ENCODE peak calls at places on chromosomes 5 and 9, in nine cellular contexts. I is choroid plexus epithelial cell, O is A549, P is GM12865, U is psoas muscle, T is hepatocyte, M is body of pancreas, S is HFF-Myc, J is dorsolateral prefrontal cortex. N is an unnamed sample.

GRCh38 chr9:136131629-136132499 is 13.2 kb upstream of the TMEM250 start:
- DNase-seq in I (no peak), O (no peak), P (no peak), U (no peak), T (no peak), M (no peak), S (no peak), J (no peak), N (no peak)

GRCh38 chr9:98369471-98369870 is 114.0 kb upstream of the TBC1D2 start:
- DNase-seq in I (no peak), O (no peak), P (no peak), U (no peak), T (no peak), M (no peak), S (no peak), J (no peak), N (no peak)

GRCh38 chr5:157473383-157474370 is 13.7 kb downstream of the NIPAL4 start:
- DNase-seq in I (peak), O (no peak), P (no peak), U (no peak), T (no peak), M (no peak), S (no peak), J (no peak), N (peak)

GRCh38 chr9:95446259-95446658 is 70.5 kb downstream of the PTCH1 start:
- DNase-seq in I (no peak), O (no peak), P (no peak), U (no peak), T (no peak), M (no peak), S (no peak), J (no peak), N (no peak)

GRCh38 chr9:88339322-88339721 is 48.9 kb upstream of the SPIN1 start:
- DNase-seq in I (no peak), O (no peak), P (no peak), U (no peak), T (no peak), M (no peak), S (no peak), J (no peak), N (no peak)

GRCh38 chr9:16106211-16106610 is 553.4 kb downstream of the CCDC171 start:
- DNase-seq in I (no peak), O (no peak), P (no peak), U (no peak), T (peak), M (no peak), S (no peak), J (no peak), N (no peak)

GRCh38 chr5:39699164-39699563 is 274.4 kb upstream of the DAB2 start:
- DNase-seq in I (no peak), O (no peak), P (no peak), U (no peak), T (no peak), M (no peak), S (no peak), J (no peak), N (no peak)

GRCh38 chr5:2709996-2710689 is 41.3 kb downstream of the IRX2 start:
- DNase-seq in I (no peak), O (no peak), P (no peak), U (no peak), T (no peak), M (no peak), S (no peak), J (no peak), N (no peak)

GRCh38 chr5:27130587-27130986 is 92.2 kb upstream of the CDH9 start:
- DNase-seq in I (no peak), O (no peak), P (no peak), U (no peak), T (no peak), M (no peak), S (no peak), J (no peak), N (peak)

GRCh38 chr9:86944974-86945867 is 2.1 kb downstream of the GAS1 start:
- DNase-seq in I (peak), O (no peak), P (no peak), U (peak), T (peak), M (peak), S (no peak), J (no peak), N (peak)

GRCh38 chr5:105475401-105475800 is 1912.8 kb upstream of the NUDT12 start:
- DNase-seq in I (no peak), O (no peak), P (no peak), U (no peak), T (peak), M (no peak), S (no peak), J (no peak), N (no peak)

GRCh38 chr9:82934949-82935348 is 128.0 kb downstream of the RASEF start:
- DNase-seq in I (peak), O (peak), P (no peak), U (no peak), T (peak), M (no peak), S (peak), J (no peak), N (peak)

GRCh38 chr5:105905392-105905791 is 1765.3 kb downstream of the EFNA5 start:
- DNase-seq in I (peak), O (no peak), P (no peak), U (no peak), T (no peak), M (no peak), S (no peak), J (no peak), N (peak)

GRCh38 chr9:81083062-81083461 is 606.3 kb downstream of the TLE1 start:
- DNase-seq in I (peak), O (peak), P (no peak), U (no peak), T (peak), M (no peak), S (no peak), J (no peak), N (peak)

GRCh38 chr9:134389659-134390058 is 63.4 kb downstream of the RXRA start:
- DNase-seq in I (no peak), O (no peak), P (no peak), U (no peak), T (no peak), M (no peak), S (no peak), J (no peak), N (no peak)

GRCh38 chr9:75890541-75891276 is at the start of gene PCSK5:
- DNase-seq in I (peak), O (peak), P (peak), U (peak), T (peak), M (peak), S (peak), J (peak), N (peak)

GRCh38 chr9:21413089-21414023 is 4.4 kb downstream of the IFNA8 start:
- DNase-seq in I (peak), O (no peak), P (peak), U (no peak), T (no peak), M (no peak), S (no peak), J (no peak), N (no peak)

GRCh38 chr9:26809795-26810194 is 82.8 kb downstream of the CAAP1 start:
- DNase-seq in I (peak), O (peak), P (no peak), U (no peak), T (no peak), M (no peak), S (peak), J (no peak), N (peak)

DNA sequence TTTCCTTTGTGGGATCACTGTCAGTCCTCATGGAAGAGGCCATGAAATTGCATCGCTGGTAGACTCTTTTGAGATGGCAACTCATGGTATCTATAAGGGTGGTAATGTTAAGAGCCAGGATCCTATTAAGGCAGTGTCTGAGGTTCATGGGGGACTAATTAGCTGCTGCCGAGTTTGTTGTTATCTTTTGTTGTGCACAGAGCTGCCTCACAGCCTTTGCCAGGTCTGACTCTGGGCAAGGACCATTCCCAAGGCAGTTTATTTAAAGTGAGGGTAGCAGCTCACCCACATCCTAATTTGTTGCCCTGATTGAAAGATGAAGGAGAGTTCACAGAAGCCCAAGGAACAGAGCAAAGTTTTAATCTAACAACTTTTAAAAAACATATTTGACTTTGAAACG is 7.9 kb downstream of the SMARCA2 start:
- DNase-seq in I (no peak), O (no peak), P (no peak), U (no peak), T (no peak), M (no peak), S (no peak), J (no peak), N (no peak)
- H3K4me3 ChIP-seq in I (no peak), O (no peak), P (peak), U (peak), T (no peak), M (no peak), S (no peak), J (no peak), N (no peak)

DNA sequence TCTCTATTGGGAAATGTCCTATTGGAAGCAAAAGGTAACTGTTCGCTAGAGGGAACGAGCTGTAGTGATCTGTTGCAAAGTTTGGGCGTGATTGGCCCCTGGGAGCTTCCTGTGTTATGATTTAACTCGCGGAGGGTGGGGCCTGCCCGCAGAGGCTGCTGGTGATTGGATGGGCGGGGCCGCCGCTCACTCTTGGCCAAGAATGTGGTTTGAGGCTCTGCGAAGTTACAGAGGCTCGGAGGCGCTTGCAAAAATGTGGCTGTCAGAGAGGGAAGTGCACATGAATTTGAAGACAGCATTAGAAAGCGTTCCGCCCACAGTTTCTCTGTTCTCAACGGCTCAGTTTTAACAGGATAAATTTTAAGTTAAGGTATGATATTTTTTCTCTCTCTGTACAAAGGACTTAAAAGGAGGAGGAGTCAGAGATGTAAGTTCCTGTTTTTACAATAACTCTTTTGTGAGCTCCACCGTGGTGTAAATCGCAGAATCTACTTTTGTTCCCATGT is 46.9 kb downstream of the CNTRL start:
- DNase-seq in I (peak), O (peak), P (peak), U (peak), T (peak), M (peak), S (peak), J (peak), N (peak)
- TF ChIP-seq CTCF in I (peak), O (no peak), P (no peak), U (peak), T (peak), M (peak), S (no peak), J (peak), N (peak)

DNA sequence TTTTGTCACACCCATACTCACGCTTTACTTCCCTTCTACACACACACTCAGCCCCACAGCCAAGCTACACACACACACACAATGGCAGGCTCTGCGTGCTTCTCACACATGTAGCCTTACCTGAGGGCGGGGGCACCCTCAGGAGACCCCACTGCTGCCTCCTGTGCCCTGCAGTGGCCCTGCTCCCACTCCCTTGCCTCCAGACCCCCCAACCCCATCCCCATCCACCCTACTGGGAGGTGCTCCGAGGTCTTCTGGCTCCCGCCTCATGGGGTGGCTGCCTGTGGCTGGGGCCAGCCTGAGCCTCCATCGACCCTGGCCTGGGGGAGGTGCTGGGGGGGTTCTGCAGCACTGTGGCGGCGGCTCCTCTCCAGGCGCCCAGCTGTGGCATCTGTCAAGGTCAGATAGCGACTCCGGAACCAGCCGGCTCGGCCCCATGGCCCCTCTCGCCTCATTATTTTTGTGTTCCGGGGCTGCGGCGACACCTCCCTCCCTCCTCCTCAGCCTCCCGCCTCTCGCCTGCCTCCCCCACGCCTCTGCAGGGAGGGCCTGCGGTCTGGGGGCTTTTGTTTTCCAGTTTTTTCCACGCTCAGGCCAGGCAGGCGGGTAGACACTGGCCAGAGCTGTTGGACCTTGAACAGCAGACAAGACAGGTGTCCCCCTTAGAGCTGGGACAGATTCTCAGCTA is 21.7 kb downstream of the CXXC5 start:
- DNase-seq in I (no peak), O (no peak), P (peak), U (no peak), T (no peak), M (peak), S (no peak), J (peak), N (no peak)
- H3K4me3 ChIP-seq in I (no peak), O (no peak), P (peak), U (peak), T (no peak), M (no peak), S (no peak), J (peak), N (no peak)

GRCh38 chr5:148524721-148525120 is 129.6 kb downstream of the HTR4 start:
- DNase-seq in I (no peak), O (no peak), P (no peak), U (no peak), T (no peak), M (no peak), S (no peak), J (no peak), N (no peak)

GRCh38 chr5:148523139-148523538 is 131.2 kb downstream of the HTR4 start:
- DNase-seq in I (no peak), O (no peak), P (no peak), U (no peak), T (no peak), M (peak), S (no peak), J (no peak), N (no peak)
- TF ChIP-seq CTCF in I (no peak), O (no peak), P (no peak), U (no peak), T (no peak), M (peak), S (no peak), J (no peak), N (no peak)

GRCh38 chr5:55175781-55176175 is 2.8 kb upstream of the CDC20B start:
- DNase-seq in I (no peak), O (no peak), P (no peak), U (no peak), T (no peak), M (no peak), S (no peak), J (no peak), N (no peak)
- H3K4me3 ChIP-seq in I (no peak), O (peak), P (no peak), U (peak), T (peak), M (no peak), S (no peak), J (peak), N (no peak)

GRCh38 chr5:141641634-141642278 is 5.0 kb downstream of the RELL2 start:
- DNase-seq in I (peak), O (peak), P (peak), U (no peak), T (peak), M (no peak), S (no peak), J (no peak), N (peak)
- TF ChIP-seq CTCF in I (peak), O (peak), P (peak), U (no peak), T (peak), M (no peak), S (peak), J (no peak), N (peak)

GRCh38 chr9:113012492-113012891 is 500 bp upstream of the ZNF883 start:
- DNase-seq in I (peak), O (no peak), P (no peak), U (no peak), T (no peak), M (no peak), S (no peak), J (no peak), N (no peak)
- H3K4me3 ChIP-seq in I (peak), O (peak), P (no peak), U (peak), T (peak), M (no peak), S (no peak), J (peak), N (peak)

GRCh38 chr5:140868721-140869554 is at the start of gene PCDHA11:
- DNase-seq in I (no peak), O (peak), P (no peak), U (no peak), T (no peak), M (peak), S (no peak), J (no peak), N (peak)
- TF ChIP-seq CTCF in I (no peak), O (peak), P (no peak), U (no peak), T (peak), M (peak), S (peak), J (no peak), N (peak)

N was measured in cardiac fibroblast.